ENCODE peak calls at places on chromosomes 5 and 9, in four cellular contexts. One of them, this sample, is unnamed.

GRCh38 chr9:89588271-89588879 is 16.4 kb upstream of the GADD45G start:
- DNase-seq in COR-L47: no peak
- DNase-seq in NB4: no peak
- DNase-seq in NCI-H510A treated with DMSO at 0.1 percent for 48 hours: no peak
- DNase-seq in this sample: no peak

GRCh38 chr5:96256795-96257470 is 176.1 kb downstream of the PCSK1 start:
- DNase-seq in COR-L47: no peak
- DNase-seq in NB4: peak
- DNase-seq in NCI-H510A treated with DMSO at 0.1 percent for 48 hours: no peak
- DNase-seq in this sample: no peak

GRCh38 chr5:91641730-91642350 is 258.7 kb upstream of the ARRDC3 start:
- DNase-seq in COR-L47: peak
- DNase-seq in NB4: peak
- DNase-seq in NCI-H510A treated with DMSO at 0.1 percent for 48 hours: peak
- DNase-seq in this sample: no peak

GRCh38 chr5:61229416-61229815 is 67.1 kb upstream of the SMIM15 start:
- DNase-seq in COR-L47: no peak
- DNase-seq in NB4: no peak
- DNase-seq in NCI-H510A treated with DMSO at 0.1 percent for 48 hours: no peak
- DNase-seq in this sample: no peak

GRCh38 chr9:23850242-23851023 is 24.4 kb upstream of the ELAVL2 start:
- DNase-seq in COR-L47: peak
- DNase-seq in NB4: no peak
- DNase-seq in NCI-H510A treated with DMSO at 0.1 percent for 48 hours: no peak
- DNase-seq in this sample: no peak

GRCh38 chr5:113381791-113382190 is 53.0 kb downstream of the TSSK1B start:
- DNase-seq in COR-L47: no peak
- DNase-seq in NB4: no peak
- DNase-seq in NCI-H510A treated with DMSO at 0.1 percent for 48 hours: no peak
- DNase-seq in this sample: no peak

GRCh38 chr5:15365040-15365439 is 134.9 kb upstream of the FBXL7 start:
- DNase-seq in COR-L47: no peak
- DNase-seq in NB4: no peak
- DNase-seq in NCI-H510A treated with DMSO at 0.1 percent for 48 hours: no peak
- DNase-seq in this sample: no peak

GRCh38 chr5:90293931-90294330 is 115.6 kb downstream of the CETN3 start:
- DNase-seq in COR-L47: no peak
- DNase-seq in NB4: no peak
- DNase-seq in NCI-H510A treated with DMSO at 0.1 percent for 48 hours: peak
- DNase-seq in this sample: no peak

GRCh38 chr5:20678814-20679298 is 690.9 kb upstream of the CDH18 start:
- DNase-seq in COR-L47: no peak
- DNase-seq in NB4: peak
- DNase-seq in NCI-H510A treated with DMSO at 0.1 percent for 48 hours: no peak
- DNase-seq in this sample: no peak

GRCh38 chr9:36802171-36802920 is 229.7 kb downstream of the MELK start:
- DNase-seq in COR-L47: peak
- DNase-seq in NB4: no peak
- DNase-seq in NCI-H510A treated with DMSO at 0.1 percent for 48 hours: no peak
- DNase-seq in this sample: no peak

GRCh38 chr5:130323804-130324454 is 419.7 kb downstream of the CHSY3 start:
- DNase-seq in COR-L47: no peak
- DNase-seq in NB4: peak
- DNase-seq in NCI-H510A treated with DMSO at 0.1 percent for 48 hours: no peak
- DNase-seq in this sample: no peak

GRCh38 chr5:36060516-36060885 is 6.2 kb downstream of the UGT3A2 start:
- DNase-seq in COR-L47: no peak
- DNase-seq in NB4: peak
- DNase-seq in NCI-H510A treated with DMSO at 0.1 percent for 48 hours: no peak
- DNase-seq in this sample: no peak

GRCh38 chr5:135444360-135444759 is 2.8 kb downstream of the DCANP1 start:
- DNase-seq in COR-L47: no peak
- DNase-seq in NB4: peak
- DNase-seq in NCI-H510A treated with DMSO at 0.1 percent for 48 hours: no peak
- DNase-seq in this sample: peak

GRCh38 chr5:97929383-97929782 is 746.3 kb upstream of the RIOK2 start:
- DNase-seq in COR-L47: no peak
- DNase-seq in NB4: no peak
- DNase-seq in NCI-H510A treated with DMSO at 0.1 percent for 48 hours: no peak
- DNase-seq in this sample: no peak

GRCh38 chr5:181190711-181191525 is 14.1 kb downstream of the TRIM7 start:
- DNase-seq in COR-L47: no peak
- DNase-seq in NB4: peak
- DNase-seq in NCI-H510A treated with DMSO at 0.1 percent for 48 hours: no peak
- DNase-seq in this sample: no peak

GRCh38 chr9:104988539-104988938 is 60.6 kb upstream of the ABCA1 start:
- DNase-seq in COR-L47: no peak
- DNase-seq in NB4: no peak
- DNase-seq in NCI-H510A treated with DMSO at 0.1 percent for 48 hours: no peak
- DNase-seq in this sample: no peak

GRCh38 chr9:75238311-75238976 is 150.1 kb downstream of the OSTF1 start:
- DNase-seq in COR-L47: peak
- DNase-seq in NB4: peak
- DNase-seq in NCI-H510A treated with DMSO at 0.1 percent for 48 hours: peak
- DNase-seq in this sample: peak

GRCh38 chr5:1948663-1949191 is 66.0 kb upstream of the IRX4 start:
- DNase-seq in COR-L47: no peak
- DNase-seq in NB4: no peak
- DNase-seq in NCI-H510A treated with DMSO at 0.1 percent for 48 hours: no peak
- DNase-seq in this sample: peak

GRCh38 chr5:66666778-66667177 is 70.6 kb downstream of the MAST4 start:
- DNase-seq in COR-L47: peak
- DNase-seq in NB4: no peak
- DNase-seq in NCI-H510A treated with DMSO at 0.1 percent for 48 hours: peak
- DNase-seq in this sample: no peak

GRCh38 chr9:98037362-98037761 is 19.2 kb upstream of the NANS start:
- DNase-seq in COR-L47: no peak
- DNase-seq in NB4: peak
- DNase-seq in NCI-H510A treated with DMSO at 0.1 percent for 48 hours: no peak
- DNase-seq in this sample: peak

GRCh38 chr5:103755974-103756373 is 193.4 kb upstream of the NUDT12 start:
- DNase-seq in COR-L47: no peak
- DNase-seq in NB4: no peak
- DNase-seq in NCI-H510A treated with DMSO at 0.1 percent for 48 hours: no peak
- DNase-seq in this sample: no peak

GRCh38 chr9:96609732-96610131 is 9.9 kb downstream of the CDC14B start:
- DNase-seq in COR-L47: no peak
- DNase-seq in NB4: no peak
- DNase-seq in NCI-H510A treated with DMSO at 0.1 percent for 48 hours: no peak
- DNase-seq in this sample: no peak

GRCh38 chr5:41885286-41885685 is 15.1 kb upstream of the OXCT1 start:
- DNase-seq in COR-L47: no peak
- DNase-seq in NB4: no peak
- DNase-seq in NCI-H510A treated with DMSO at 0.1 percent for 48 hours: no peak
- DNase-seq in this sample: no peak

GRCh38 chr5:153902026-153902425 is 136.7 kb downstream of the FAM114A2 start:
- DNase-seq in COR-L47: no peak
- DNase-seq in NB4: no peak
- DNase-seq in NCI-H510A treated with DMSO at 0.1 percent for 48 hours: no peak
- DNase-seq in this sample: no peak

GRCh38 chr5:110414360-110414759 is 312.1 kb downstream of the TMEM232 start:
- DNase-seq in COR-L47: no peak
- DNase-seq in NB4: peak
- DNase-seq in NCI-H510A treated with DMSO at 0.1 percent for 48 hours: no peak
- DNase-seq in this sample: no peak

GRCh38 chr9:134651226-134651905 is 9.8 kb downstream of the COL5A1 start:
- DNase-seq in COR-L47: no peak
- DNase-seq in NB4: no peak
- DNase-seq in NCI-H510A treated with DMSO at 0.1 percent for 48 hours: no peak
- DNase-seq in this sample: no peak

GRCh38 chr5:137300411-137301240 is 198.5 kb downstream of the SPOCK1 start:
- DNase-seq in COR-L47: no peak
- DNase-seq in NB4: no peak
- DNase-seq in NCI-H510A treated with DMSO at 0.1 percent for 48 hours: no peak
- DNase-seq in this sample: peak

GRCh38 chr9:70564464-70565190 is 150.2 kb upstream of the KLF9 start:
- DNase-seq in COR-L47: no peak
- DNase-seq in NB4: no peak
- DNase-seq in NCI-H510A treated with DMSO at 0.1 percent for 48 hours: no peak
- DNase-seq in this sample: no peak

GRCh38 chr5:57316798-57317327 is 143.0 kb downstream of the GPBP1 start:
- DNase-seq in COR-L47: no peak
- DNase-seq in NB4: peak
- DNase-seq in NCI-H510A treated with DMSO at 0.1 percent for 48 hours: no peak
- DNase-seq in this sample: no peak

GRCh38 chr5:125668904-125669303 is 754.3 kb upstream of the GRAMD2B start:
- DNase-seq in COR-L47: peak
- DNase-seq in NB4: no peak
- DNase-seq in NCI-H510A treated with DMSO at 0.1 percent for 48 hours: no peak
- DNase-seq in this sample: no peak

GRCh38 chr5:16894236-16895057 is 41.6 kb downstream of the MYO10 start:
- DNase-seq in COR-L47: peak
- DNase-seq in NB4: no peak
- DNase-seq in NCI-H510A treated with DMSO at 0.1 percent for 48 hours: peak
- DNase-seq in this sample: no peak

GRCh38 chr5:109656829-109657228 is 32.9 kb upstream of the MAN2A1 start:
- DNase-seq in COR-L47: no peak
- DNase-seq in NB4: peak
- DNase-seq in NCI-H510A treated with DMSO at 0.1 percent for 48 hours: no peak
- DNase-seq in this sample: peak

GRCh38 chr5:573206-573605 is 38.9 kb upstream of the CEP72 start:
- DNase-seq in COR-L47: no peak
- DNase-seq in NB4: no peak
- DNase-seq in NCI-H510A treated with DMSO at 0.1 percent for 48 hours: no peak
- DNase-seq in this sample: peak

GRCh38 chr5:111584651-111585050 is 72.3 kb upstream of the STARD4 start:
- DNase-seq in COR-L47: no peak
- DNase-seq in NB4: peak
- DNase-seq in NCI-H510A treated with DMSO at 0.1 percent for 48 hours: no peak
- DNase-seq in this sample: no peak

GRCh38 chr5:61139094-61139873 is 23.0 kb downstream of the SMIM15 start:
- DNase-seq in COR-L47: no peak
- DNase-seq in NB4: peak
- DNase-seq in NCI-H510A treated with DMSO at 0.1 percent for 48 hours: no peak
- DNase-seq in this sample: no peak

GRCh38 chr5:14110680-14111079 is 32.5 kb upstream of the TRIO start:
- DNase-seq in COR-L47: no peak
- DNase-seq in NB4: no peak
- DNase-seq in NCI-H510A treated with DMSO at 0.1 percent for 48 hours: no peak
- DNase-seq in this sample: no peak

GRCh38 chr9:134210908-134211810 is 46.8 kb upstream of the RNU6ATAC start:
- DNase-seq in COR-L47: no peak
- DNase-seq in NB4: no peak
- DNase-seq in NCI-H510A treated with DMSO at 0.1 percent for 48 hours: no peak
- DNase-seq in this sample: peak